ENCODE peak calls at places on chromosomes 4 and X, in six cellular contexts. One of them, this sample, is unnamed. For H3K79me1, the result is how much of the 10 kb centered on the place peaks cover.

GRCh38 chrX:24231169-24231568 is 81.6 kb downstream of the ZFX start:
- DNase-seq in H1: no peak
- DNase-seq in mesenchymal stem cell: peak
- DNase-seq in neuronal stem cell: no peak
- DNase-seq in IMR-90: peak
- DNase-seq in H9: no peak
- DNase-seq in this sample: no peak

GRCh38 chrX:130176354-130176776 is 4.6 kb downstream of the RAB33A start:
- DNase-seq in neuronal stem cell: no peak
- DNase-seq in H1: no peak
- DNase-seq in mesenchymal stem cell: peak
- DNase-seq in IMR-90: peak
- DNase-seq in H9: no peak
- DNase-seq in this sample: no peak

GRCh38 chrX:42107495-42108139 is 184.3 kb upstream of the CASK start:
- DNase-seq in mesenchymal stem cell: no peak
- DNase-seq in H1: no peak
- DNase-seq in IMR-90: no peak
- DNase-seq in neuronal stem cell: no peak
- DNase-seq in H9: no peak
- DNase-seq in this sample: no peak

GRCh38 chr4:174910271-174910670 is 7.9 kb upstream of the ADAM29 start:
- DNase-seq in H1: no peak
- DNase-seq in mesenchymal stem cell: no peak
- DNase-seq in IMR-90: no peak
- DNase-seq in H9: no peak
- DNase-seq in neuronal stem cell: no peak
- DNase-seq in this sample: no peak

GRCh38 chr4:154349829-154350228 is 141.8 kb downstream of the DCHS2 start:
- DNase-seq in mesenchymal stem cell: peak
- DNase-seq in neuronal stem cell: no peak
- DNase-seq in IMR-90: no peak
- DNase-seq in H1: no peak
- DNase-seq in H9: no peak
- DNase-seq in this sample: peak

GRCh38 chrX:140091276-140091886 is 126.1 kb upstream of the CXorf66 start:
- DNase-seq in H1: no peak
- DNase-seq in neuronal stem cell: peak
- DNase-seq in mesenchymal stem cell: no peak
- DNase-seq in IMR-90: no peak
- DNase-seq in H9: peak
- DNase-seq in this sample: peak

GRCh38 chr4:28481565-28481964 is 1620.9 kb downstream of the STIM2 start:
- DNase-seq in neuronal stem cell: no peak
- DNase-seq in H1: no peak
- DNase-seq in IMR-90: no peak
- DNase-seq in H9: no peak
- DNase-seq in mesenchymal stem cell: no peak
- DNase-seq in this sample: peak

GRCh38 chrX:129931411-129932136 is 25.6 kb downstream of the UTP14A start:
- DNase-seq in H1: peak
- DNase-seq in IMR-90: peak
- DNase-seq in neuronal stem cell: peak
- DNase-seq in mesenchymal stem cell: peak
- DNase-seq in H9: peak
- DNase-seq in this sample: peak

GRCh38 chrX:150063138-150063518 is 124.8 kb upstream of the EOLA2 start:
- DNase-seq in mesenchymal stem cell: no peak
- DNase-seq in IMR-90: no peak
- DNase-seq in H1: no peak
- DNase-seq in neuronal stem cell: no peak
- DNase-seq in H9: no peak
- DNase-seq in this sample: no peak

GRCh38 chrX:40262641-40263560 is 165.1 kb upstream of the BCOR start:
- DNase-seq in neuronal stem cell: no peak
- DNase-seq in mesenchymal stem cell: peak
- DNase-seq in H1: no peak
- DNase-seq in H9: no peak
- DNase-seq in IMR-90: peak
- DNase-seq in this sample: peak

GRCh38 chr4:36053931-36054330 is 190.4 kb downstream of the ARAP2 start:
- DNase-seq in neuronal stem cell: no peak
- DNase-seq in H9: no peak
- DNase-seq in IMR-90: no peak
- DNase-seq in H1: no peak
- DNase-seq in mesenchymal stem cell: peak
- DNase-seq in this sample: no peak

GRCh38 chrX:95907081-95907480 is 777.6 kb upstream of the DIAPH2 start:
- DNase-seq in H9: no peak
- DNase-seq in IMR-90: no peak
- DNase-seq in H1: no peak
- DNase-seq in mesenchymal stem cell: no peak
- DNase-seq in neuronal stem cell: no peak
- DNase-seq in this sample: peak

GRCh38 chrX:5397409-5397808 is 831.3 kb downstream of the NLGN4X start:
- DNase-seq in H9: no peak
- DNase-seq in H1: no peak
- DNase-seq in mesenchymal stem cell: no peak
- DNase-seq in neuronal stem cell: no peak
- DNase-seq in IMR-90: no peak
- DNase-seq in this sample: peak

GRCh38 chr4:159041058-159042034 is 61.5 kb upstream of the RAPGEF2 start:
- DNase-seq in IMR-90: no peak
- DNase-seq in H1: no peak
- DNase-seq in neuronal stem cell: no peak
- DNase-seq in H9: no peak
- DNase-seq in mesenchymal stem cell: no peak
- DNase-seq in this sample: no peak

GRCh38 chr4:147786031-147786430 is 54.1 kb downstream of the ARHGAP10 start:
- DNase-seq in mesenchymal stem cell: no peak
- DNase-seq in H1: no peak
- DNase-seq in IMR-90: no peak
- DNase-seq in neuronal stem cell: no peak
- DNase-seq in H9: no peak
- DNase-seq in this sample: no peak

GRCh38 chrX:134868766-134869495 is 121.9 kb upstream of the SMIM10 start:
- DNase-seq in IMR-90: peak
- DNase-seq in mesenchymal stem cell: peak
- DNase-seq in neuronal stem cell: no peak
- DNase-seq in H1: no peak
- DNase-seq in H9: no peak
- DNase-seq in this sample: no peak

GRCh38 chr4:139738846-139739613 is 73.4 kb downstream of the MGST2 start:
- DNase-seq in IMR-90: no peak
- DNase-seq in neuronal stem cell: no peak
- DNase-seq in H1: no peak
- DNase-seq in H9: no peak
- DNase-seq in mesenchymal stem cell: no peak
- DNase-seq in this sample: no peak
- H2BK15ac ChIP-seq in IMR-90: no peak
- H2BK15ac ChIP-seq in neuronal stem cell: no peak
- H2BK15ac ChIP-seq in H1: no peak
- H2BK15ac ChIP-seq in H9: no peak
- H2BK15ac ChIP-seq in mesenchymal stem cell: no peak
- H2BK15ac ChIP-seq in this sample: no peak

GRCh38 chrX:84320606-84321005 is 132.6 kb upstream of the RPS6KA6 start:
- DNase-seq in mesenchymal stem cell: no peak
- DNase-seq in H1: no peak
- DNase-seq in neuronal stem cell: no peak
- DNase-seq in IMR-90: peak
- DNase-seq in H9: no peak
- DNase-seq in this sample: no peak

GRCh38 chrX:84318661-84319060 is 130.7 kb upstream of the RPS6KA6 start:
- DNase-seq in IMR-90: no peak
- DNase-seq in H1: no peak
- DNase-seq in H9: no peak
- DNase-seq in mesenchymal stem cell: no peak
- DNase-seq in neuronal stem cell: no peak
- DNase-seq in this sample: no peak

GRCh38 chrX:84322083-84322827 is 134.3 kb upstream of the RPS6KA6 start:
- DNase-seq in H1: no peak
- DNase-seq in H9: no peak
- DNase-seq in neuronal stem cell: no peak
- DNase-seq in IMR-90: no peak
- DNase-seq in mesenchymal stem cell: no peak
- DNase-seq in this sample: no peak

GRCh38 chrX:84320023-84320422 is 132.0 kb upstream of the RPS6KA6 start:
- DNase-seq in H9: no peak
- DNase-seq in mesenchymal stem cell: no peak
- DNase-seq in IMR-90: no peak
- DNase-seq in neuronal stem cell: no peak
- DNase-seq in H1: no peak
- DNase-seq in this sample: no peak
- H3K79me1 ChIP-seq in H9: under half
- H3K79me1 ChIP-seq in mesenchymal stem cell: under half
- H3K79me1 ChIP-seq in IMR-90: under half
- H3K79me1 ChIP-seq in neuronal stem cell: under half
- H3K79me1 ChIP-seq in H1: under half
- H3K79me1 ChIP-seq in this sample: under half

GRCh38 chrX:94814216-94814615 is 1140.2 kb downstream of the FAM133A start:
- DNase-seq in IMR-90: no peak
- DNase-seq in H9: no peak
- DNase-seq in H1: no peak
- DNase-seq in mesenchymal stem cell: no peak
- DNase-seq in neuronal stem cell: no peak
- DNase-seq in this sample: no peak
- H2BK15ac ChIP-seq in IMR-90: no peak
- H2BK15ac ChIP-seq in H9: no peak
- H2BK15ac ChIP-seq in H1: no peak
- H2BK15ac ChIP-seq in mesenchymal stem cell: no peak
- H2BK15ac ChIP-seq in neuronal stem cell: no peak
- H2BK15ac ChIP-seq in this sample: no peak

GRCh38 chrX:118345045-118345400 is 883 bp upstream of the WDR44 start:
- DNase-seq in H9: no peak
- DNase-seq in mesenchymal stem cell: no peak
- DNase-seq in IMR-90: no peak
- DNase-seq in neuronal stem cell: no peak
- DNase-seq in H1: no peak
- DNase-seq in this sample: no peak
- H3K79me1 ChIP-seq in H9: under half
- H3K79me1 ChIP-seq in mesenchymal stem cell: under half
- H3K79me1 ChIP-seq in IMR-90: under half
- H3K79me1 ChIP-seq in neuronal stem cell: under half
- H3K79me1 ChIP-seq in H1: under half
- H3K79me1 ChIP-seq in this sample: under half

DNA sequence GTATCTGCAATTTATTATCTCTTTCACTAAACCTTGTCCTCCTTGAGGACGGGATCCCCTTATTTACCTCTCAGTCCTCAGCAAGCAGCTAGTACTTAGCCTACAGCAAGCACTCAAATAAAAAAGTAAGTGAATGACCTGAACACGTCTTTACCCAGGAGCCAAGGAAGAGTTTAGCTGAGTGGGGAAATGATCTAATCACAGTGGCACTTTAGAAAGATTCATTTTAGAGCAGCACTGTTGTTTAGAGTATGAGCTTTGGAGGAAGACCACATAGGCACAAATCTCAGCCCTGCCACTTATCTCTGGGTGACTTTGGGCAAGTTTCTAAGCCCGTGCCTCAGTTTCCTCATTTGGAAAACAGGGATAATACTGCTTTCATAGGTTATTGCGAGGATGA is 2.7 kb downstream of the FAM120C start:
- DNase-seq in neuronal stem cell: no peak
- DNase-seq in H1: no peak
- DNase-seq in IMR-90: peak
- DNase-seq in mesenchymal stem cell: peak
- DNase-seq in H9: no peak
- DNase-seq in this sample: no peak
- H2BK15ac ChIP-seq in neuronal stem cell: no peak
- H2BK15ac ChIP-seq in H1: no peak
- H2BK15ac ChIP-seq in IMR-90: no peak
- H2BK15ac ChIP-seq in mesenchymal stem cell: no peak
- H2BK15ac ChIP-seq in H9: no peak
- H2BK15ac ChIP-seq in this sample: no peak

DNA sequence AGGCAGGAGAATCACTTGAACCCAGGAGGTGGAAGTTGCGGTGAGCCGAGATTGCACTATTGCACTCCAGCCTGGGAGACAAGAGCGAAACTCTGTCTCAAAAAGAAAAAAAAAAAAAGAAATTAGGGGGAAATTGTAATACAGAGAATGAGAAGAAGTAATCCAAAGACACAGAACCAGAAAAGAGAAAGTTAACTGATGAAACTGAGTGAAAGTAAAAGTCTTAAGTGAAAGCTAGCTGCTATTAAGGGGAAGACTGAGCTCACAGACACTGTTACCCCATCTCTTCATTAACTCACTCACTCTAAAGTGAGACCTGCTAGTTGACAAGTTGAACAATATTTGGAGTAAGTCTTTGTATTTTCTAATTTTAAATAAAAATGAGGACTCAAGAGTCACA is 763.0 kb upstream of the PCDH10 start:
- DNase-seq in mesenchymal stem cell: no peak
- DNase-seq in IMR-90: no peak
- DNase-seq in H1: no peak
- DNase-seq in neuronal stem cell: no peak
- DNase-seq in H9: no peak
- DNase-seq in this sample: no peak
- H3K79me1 ChIP-seq in mesenchymal stem cell: under half
- H3K79me1 ChIP-seq in IMR-90: under half
- H3K79me1 ChIP-seq in H1: under half
- H3K79me1 ChIP-seq in neuronal stem cell: under half
- H3K79me1 ChIP-seq in H9: under half
- H3K79me1 ChIP-seq in this sample: under half

This sample was measured in mesendoderm.